ENCODE peak calls at places on chromosomes 5 and 9, in five cellular contexts. H is GM12878, S is H1, P is K562, L is HepG2. A is an unnamed sample.

GRCh38 chr5:147918899-147919298 is 12.6 kb upstream of the C5orf46 start:
- DNase-seq in L (no peak), P (no peak), S (no peak), H (no peak), A (no peak)

GRCh38 chr5:9239071-9239470 is 306.8 kb downstream of the SEMA5A start:
- DNase-seq in P (no peak), S (no peak), L (no peak), H (no peak), A (no peak)

GRCh38 chr5:169003721-169004481 is 297.0 kb downstream of the SLIT3 start:
- DNase-seq in L (no peak), H (no peak), S (no peak), P (no peak), A (peak; percentile 30)

GRCh38 chr9:115121140-115121710 is 3.3 kb upstream of the TNC start:
- DNase-seq in L (no peak), H (no peak), S (no peak), P (no peak), A (no peak)

GRCh38 chr9:132943677-132944293 is 631 bp downstream of the TSC1 start:
- DNase-seq in L (no peak), P (no peak), H (no peak), S (no peak), A (no peak)

GRCh38 chr5:180353226-180353962 is at the start of gene GFPT2:
- DNase-seq in S (peak; percentile 41), H (no peak), L (peak; percentile 28), P (peak; percentile 78), A (peak; percentile 89)

GRCh38 chr9:130732793-130733221 is 39.2 kb downstream of the EXOSC2 start:
- DNase-seq in P (peak; percentile 12), H (no peak), S (no peak), L (no peak), A (no peak)

GRCh38 chr5:148514344-148514743 is 130.6 kb downstream of the FBXO38 start:
- DNase-seq in P (no peak), S (no peak), H (no peak), L (no peak), A (no peak)

GRCh38 chr9:134328341-134328840 is 2.1 kb downstream of the RXRA start:
- DNase-seq in S (no peak), L (peak; percentile 89), H (no peak), P (no peak), A (no peak)

GRCh38 chr9:85027870-85028269 is 358.3 kb downstream of the NTRK2 start:
- DNase-seq in H (no peak), P (no peak), S (no peak), L (no peak), A (no peak)

GRCh38 chr9:118230319-118230718 is 526.1 kb downstream of the TLR4 start:
- DNase-seq in S (no peak), H (no peak), P (no peak), L (no peak), A (no peak)

GRCh38 chr5:170614071-170614490 is 110.3 kb downstream of the KCNIP1 start:
- DNase-seq in P (no peak), S (no peak), L (no peak), H (no peak), A (no peak)

GRCh38 chr5:1541662-1542008 is 17.9 kb upstream of the LPCAT1 start:
- DNase-seq in P (no peak), S (no peak), L (no peak), H (no peak), A (no peak)

GRCh38 chr9:18928711-18929110 is 104.3 kb downstream of the SAXO1 start:
- DNase-seq in S (no peak), P (no peak), H (no peak), L (no peak), A (no peak)

GRCh38 chr9:133405508-133406009 is 12.3 kb downstream of the REXO4 start:
- DNase-seq in S (no peak), L (no peak), P (no peak), H (no peak), A (no peak)

GRCh38 chr5:92713361-92713875 is 867.6 kb downstream of the NR2F1-AS1 start:
- DNase-seq in P (no peak), S (no peak), H (no peak), L (no peak), A (no peak)

GRCh38 chr9:34927061-34927460 is 31.0 kb upstream of the PHF24 start:
- DNase-seq in S (no peak), H (no peak), L (no peak), P (no peak), A (no peak)

GRCh38 chr5:123371575-123372179 is 51.5 kb downstream of the CEP120 start:
- DNase-seq in S (peak; percentile 2), H (no peak), L (peak; percentile 22), P (peak; percentile 41), A (peak; percentile 75)

GRCh38 chr9:76817489-76817888 is 53.3 kb downstream of the PCA3 start:
- DNase-seq in S (no peak), P (no peak), H (no peak), L (no peak), A (no peak)

GRCh38 chr5:43456556-43456955 is 27.1 kb downstream of the TMEM267 start:
- DNase-seq in P (no peak), H (no peak), L (no peak), S (no peak), A (no peak)

GRCh38 chr9:38178282-38178681 is 109.3 kb upstream of the SHB start:
- DNase-seq in S (no peak), P (no peak), H (no peak), L (no peak), A (no peak)

GRCh38 chr5:9398227-9398626 is 147.6 kb downstream of the SEMA5A start:
- DNase-seq in P (no peak), S (no peak), L (no peak), H (no peak), A (no peak)

GRCh38 chr9:107286057-107286456 is 3.0 kb downstream of the RAD23B start:
- DNase-seq in S (no peak), L (peak; percentile 64), H (no peak), P (peak; percentile 59), A (no peak)

GRCh38 chr5:122154491-122154890 is 25.1 kb downstream of the ZNF474 start:
- DNase-seq in P (no peak), S (no peak), H (no peak), L (no peak), A (no peak)

GRCh38 chr5:10485142-10485795 is 43.6 kb downstream of the ROPN1L start:
- DNase-seq in S (no peak), L (no peak), P (peak; percentile 86), H (no peak), A (no peak)

GRCh38 chr5:68237715-68238114 is 22.2 kb downstream of the PIK3R1 start:
- DNase-seq in L (no peak), S (no peak), P (no peak), H (no peak), A (no peak)

GRCh38 chr9:105637787-105638395 is 24.4 kb upstream of the TAL2 start:
- DNase-seq in H (no peak), L (no peak), S (no peak), P (no peak), A (no peak)

GRCh38 chr9:109037946-109038345 is 24.6 kb upstream of the CTNNAL1 start:
- DNase-seq in P (no peak), S (no peak), H (no peak), L (peak; percentile 28), A (no peak)

DNA sequence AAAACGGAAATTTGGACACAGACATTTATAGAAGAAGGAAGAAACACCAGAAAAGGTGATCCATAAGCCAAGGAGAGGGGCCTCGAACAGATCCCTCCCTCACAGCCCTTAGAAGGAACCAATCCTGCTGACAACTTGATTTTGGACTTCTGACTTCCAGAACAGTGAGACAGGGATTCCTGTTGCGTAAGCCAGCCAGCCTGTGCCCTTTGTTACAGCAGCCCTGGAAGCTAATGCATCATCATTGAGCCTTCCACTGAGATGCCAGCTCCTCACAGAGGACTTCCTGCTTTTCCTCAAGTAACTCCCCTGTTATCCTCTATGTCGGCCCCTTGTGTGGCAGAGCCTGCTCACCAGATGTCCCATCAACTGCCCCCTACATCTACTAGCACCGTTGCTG is 94.1 kb downstream of the JMY start:
- DNase-seq in L (peak; percentile 4), S (no peak), P (no peak), H (no peak), A (no peak)
- TF ChIP-seq ATF2 in L (no peak), S (no peak), P (no peak), H (no peak), A (no peak)

GRCh38 chr5:33423018-33423630 is 17.6 kb upstream of the TARS1 start:
- DNase-seq in L (peak; percentile 6), P (peak; percentile 32), H (no peak), S (no peak), A (no peak)
- TF ChIP-seq ATF2 in L (no peak), P (no peak), H (no peak), S (no peak), A (no peak)

DNA sequence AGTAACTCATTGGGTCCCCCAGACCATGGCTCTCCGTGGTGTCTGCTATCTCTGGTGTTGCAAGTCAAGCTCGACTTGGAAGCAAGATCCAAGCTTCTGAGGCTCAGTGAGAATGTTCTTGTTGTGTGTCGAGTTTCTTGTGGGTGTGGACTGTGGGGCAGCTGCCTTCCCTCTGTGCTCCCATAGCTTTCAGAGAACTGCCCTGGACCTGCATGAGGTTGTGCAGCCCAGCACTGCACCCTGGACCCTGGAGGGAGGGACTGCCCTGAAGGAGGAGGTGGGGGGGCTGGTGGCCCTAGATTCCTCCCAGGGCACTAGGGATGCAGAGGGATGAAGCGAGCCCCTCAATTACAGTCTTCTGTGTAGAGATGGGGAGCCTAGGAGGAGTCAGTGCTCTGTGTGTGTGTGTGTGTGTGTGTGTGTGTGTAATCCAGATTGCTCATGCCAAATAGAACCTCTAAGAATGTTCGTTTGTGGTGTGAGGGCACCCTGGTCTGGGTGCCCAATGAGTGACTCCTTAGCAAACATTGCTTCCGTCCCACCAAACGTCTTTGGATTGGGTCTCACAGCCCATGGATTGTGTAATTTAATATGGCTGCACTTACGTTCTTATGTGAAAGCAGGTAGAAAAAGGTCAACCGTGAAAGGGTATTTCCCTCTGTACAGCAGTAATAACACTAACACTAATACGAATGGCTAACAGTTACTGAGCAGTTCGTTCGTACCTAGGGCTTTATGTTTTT is 143.3 kb upstream of the LMX1B start:
- DNase-seq in L (no peak), H (no peak), P (no peak), S (no peak), A (no peak)
- TF ChIP-seq ATF2 in L (no peak), H (no peak), P (no peak), S (no peak), A (no peak)

GRCh38 chr5:89504051-89504450 is 621.1 kb upstream of the MEF2C start:
- DNase-seq in H (no peak), L (no peak), P (no peak), S (no peak), A (no peak)

GRCh38 chr5:89498699-89499098 is 615.7 kb upstream of the MEF2C start:
- DNase-seq in L (no peak), P (no peak), H (no peak), S (no peak), A (no peak)

GRCh38 chr5:89499787-89500186 is 616.8 kb upstream of the MEF2C start:
- DNase-seq in L (no peak), S (no peak), P (no peak), H (no peak), A (no peak)
- TF ChIP-seq ATF2 in L (no peak), S (no peak), P (no peak), H (no peak), A (no peak)